ENCODE peak calls at places on chromosomes 4 and X, in ten cellular contexts. A is naive B cell; Q is HTR-8/SVneo; S is MG63; R is activated CD4-positive, alpha-beta T cell treated with anti-CD3 and anti-CD28 coated beads, Interleukin-2, amount 10 ng/mL, durations not matched to agents 7 days and 5 days; J is NAMALWA; H is MCF 10A; L is hippocampal formation; X is PC-9; U is EH. E is an unnamed sample.

GRCh38 chrX:1222511-1223252 is 10.2 kb upstream of the CRLF2 start:
- DNase-seq in X (no peak), S (peak; percentile 70), U (peak; percentile 70), H (peak; percentile 42), A (no peak), J (no peak), R (no peak), L (no peak), Q (peak; percentile 51), E (no peak)

GRCh38 chrX:1592863-1593201 is 1.4 kb downstream of the AKAP17A start:
- DNase-seq in L (no peak), S (no peak), A (no peak), H (no peak), Q (no peak), X (no peak), U (no peak), R (peak; percentile 28), J (no peak), E (peak; percentile 63)

GRCh38 chr4:169085015-169085414 is 75.0 kb upstream of the CBR4 start:
- DNase-seq in S (no peak), X (no peak), R (no peak), U (no peak), J (no peak), L (no peak), A (no peak), H (no peak), Q (no peak), E (no peak)

GRCh38 chrX:115452256-115452655 is 108.7 kb upstream of the PLS3 start:
- DNase-seq in L (no peak), Q (no peak), J (no peak), R (no peak), X (no peak), S (no peak), A (no peak), U (peak; percentile 8), H (no peak), E (no peak)

GRCh38 chr4:94577136-94577535 is 125.4 kb downstream of the PDLIM5 start:
- DNase-seq in U (peak; percentile 83), L (peak; percentile 39), X (no peak), Q (no peak), S (peak; percentile 9), A (no peak), J (no peak), H (peak; percentile 28), R (no peak), E (no peak)

GRCh38 chr4:124334119-124334518 is 378.4 kb downstream of the ANKRD50 start:
- DNase-seq in R (no peak), A (no peak), J (peak; percentile 58), S (no peak), X (peak; percentile 19), U (peak; percentile 78), H (peak; percentile 81), Q (peak; percentile 53), L (no peak), E (peak; percentile 12)

GRCh38 chr4:158067646-158068045 is 105.2 kb downstream of the GASK1B start:
- DNase-seq in A (no peak), R (no peak), U (peak; percentile 49), Q (no peak), H (no peak), L (no peak), X (no peak), J (no peak), S (no peak), E (no peak)

GRCh38 chr4:156898373-156899117 is 73.1 kb downstream of the PDGFC start:
- DNase-seq in X (no peak), J (no peak), A (no peak), Q (no peak), S (no peak), R (no peak), L (no peak), H (peak; percentile 24), U (peak; percentile 18), E (no peak)

GRCh38 chr4:59848457-59848856 is 1351.7 kb upstream of the ADGRL3 start:
- DNase-seq in S (no peak), A (no peak), X (no peak), J (no peak), H (no peak), L (no peak), Q (no peak), U (no peak), R (no peak), E (no peak)

GRCh38 chrX:142994988-142995387 is 30.7 kb upstream of the SPANXN4 start:
- DNase-seq in J (no peak), X (no peak), A (no peak), Q (no peak), R (no peak), H (no peak), U (no peak), S (no peak), L (no peak), E (no peak)

GRCh38 chr4:13542577-13543042 is 1.7 kb downstream of the NKX3-2 start:
- DNase-seq in S (no peak), A (no peak), J (no peak), X (no peak), L (no peak), U (no peak), R (no peak), H (no peak), Q (no peak), E (peak; percentile 20)

GRCh38 chr4:122576261-122577188 is 44.3 kb downstream of the IL21 start:
- DNase-seq in L (no peak), H (peak; percentile 74), X (peak; percentile 6), Q (peak; percentile 52), R (peak; percentile 72), U (peak; percentile 63), A (no peak), J (peak; percentile 74), S (no peak), E (peak; percentile 57)

GRCh38 chr4:8391972-8392371 is 48.6 kb downstream of the ACOX3 start:
- DNase-seq in R (no peak), U (peak; percentile 72), Q (no peak), A (no peak), X (peak; percentile 45), J (peak; percentile 96), L (peak; percentile 44), H (peak; percentile 58), S (peak; percentile 48), E (peak; percentile 70)

GRCh38 chrX:49101629-49101984 is 21.9 kb upstream of the WDR45 start:
- DNase-seq in R (no peak), X (no peak), J (no peak), H (no peak), L (no peak), S (no peak), A (no peak), Q (no peak), U (no peak), E (no peak)

GRCh38 chr4:154566639-154567204 is 3.9 kb downstream of the FGB start:
- DNase-seq in R (no peak), A (no peak), L (no peak), S (peak; percentile 17), X (no peak), J (no peak), U (no peak), H (peak; percentile 15), Q (no peak), E (no peak)

E was measured in GM13976.